ENCODE peak calls at places on chromosomes 16 and 17, in eight cellular contexts. H is activated CD8-positive, alpha-beta T cell treated with anti-CD3 and anti-CD28 coated beads, Interleukin-2, amount 10 ng/mL, durations not matched to agents 7 days and 5 days; E is stromal cell of bone marrow; F is GM04503; V is WTC11; A is breast epithelium; U is HCEC 1CT; Q is left cardiac atrium. C is an unnamed sample.

GRCh38 chr17:48547839-48548686 is 3.2 kb upstream of the HOXB2 start:
- DNase-seq in V (no peak), A (no peak), U (peak), E (no peak), F (no peak), Q (no peak), H (peak), C (no peak)

GRCh38 chr16:23830276-23830675 is 5.5 kb upstream of the PRKCB start:
- DNase-seq in E (no peak), V (no peak), U (no peak), F (no peak), H (no peak), A (no peak), Q (no peak), C (no peak)

GRCh38 chr17:70390059-70390458 is 220.7 kb downstream of the KCNJ2 start:
- DNase-seq in H (no peak), A (no peak), F (no peak), E (no peak), V (no peak), U (no peak), Q (no peak), C (no peak)

GRCh38 chr17:51427259-51428255 is 167.2 kb downstream of the UTP18 start:
- DNase-seq in H (peak), E (no peak), U (no peak), F (no peak), Q (peak), A (no peak), V (no peak), C (no peak)

GRCh38 chr16:73217654-73218053 is 169.7 kb upstream of the ZFHX3 start:
- DNase-seq in Q (no peak), E (no peak), U (no peak), H (no peak), A (no peak), V (no peak), F (no peak), C (no peak)

GRCh38 chr16:814974-815373 is 14.4 kb upstream of the GNG13 start:
- DNase-seq in V (no peak), Q (no peak), F (no peak), H (no peak), A (no peak), E (peak), U (peak), C (no peak)

GRCh38 chr16:83420206-83420760 is 387.5 kb upstream of the HSBP1 start:
- DNase-seq in Q (no peak), V (no peak), E (peak), H (no peak), A (no peak), F (no peak), U (peak), C (peak)

GRCh38 chr17:74736423-74737298 is at the start of gene RAB37:
- DNase-seq in Q (peak), H (peak), A (no peak), E (no peak), V (peak), F (no peak), U (no peak), C (no peak)

GRCh38 chr17:15463363-15463762 is 4.1 kb downstream of the CDRT4 start:
- DNase-seq in U (peak), A (no peak), V (peak), E (peak), F (peak), Q (peak), H (no peak), C (peak)

GRCh38 chr17:53655591-53655990 is 167.1 kb upstream of the KIF2B start:
- DNase-seq in A (no peak), Q (no peak), U (peak), F (peak), H (no peak), V (no peak), E (no peak), C (no peak)

GRCh38 chr16:79997257-79997656 is 396.7 kb upstream of the MAF start:
- DNase-seq in F (no peak), U (no peak), E (no peak), H (no peak), A (no peak), V (peak), Q (no peak), C (no peak)

GRCh38 chr17:78538033-78538776 is 39.0 kb downstream of the DNAH17 start:
- DNase-seq in A (no peak), Q (no peak), H (no peak), V (no peak), E (no peak), F (no peak), U (no peak), C (peak)

GRCh38 chr16:20792216-20792615 is 14.1 kb downstream of the ERI2 start:
- DNase-seq in Q (no peak), U (peak), E (no peak), F (no peak), V (no peak), A (no peak), H (no peak), C (no peak)

GRCh38 chr16:1614226-1615102 is 2.3 kb downstream of the CRAMP1 start:
- DNase-seq in H (peak), U (peak), Q (peak), A (no peak), F (no peak), E (no peak), V (peak), C (peak)

GRCh38 chr16:11852092-11852809 is 909 bp upstream of the RSL1D1 start:
- DNase-seq in U (no peak), E (no peak), A (no peak), V (no peak), H (no peak), F (no peak), Q (no peak), C (peak)

GRCh38 chr17:49708515-49709161 is 874 bp upstream of the SLC35B1 start:
- DNase-seq in H (no peak), V (no peak), Q (peak), F (no peak), U (peak), A (no peak), E (no peak), C (peak)

GRCh38 chr16:67966549-67967182 is 1.8 kb downstream of the SLC12A4 start:
- DNase-seq in H (no peak), A (no peak), E (no peak), Q (peak), V (peak), F (peak), U (no peak), C (no peak)

GRCh38 chr17:61701978-61702377 is 111.0 kb upstream of the NACA2 start:
- DNase-seq in Q (no peak), F (no peak), E (no peak), U (no peak), A (no peak), V (no peak), H (no peak), C (no peak)

GRCh38 chr17:37797206-37797605 is 52.3 kb upstream of the HNF1B start:
- DNase-seq in V (no peak), A (no peak), Q (no peak), H (no peak), E (no peak), U (no peak), F (peak), C (no peak)

GRCh38 chr17:75039238-75039637 is 7.5 kb downstream of the ATP5PD start:
- DNase-seq in Q (no peak), H (no peak), V (no peak), E (no peak), U (no peak), F (no peak), A (no peak), C (no peak)

GRCh38 chr17:77772899-77773358 is 185.6 kb upstream of the TNRC6C start:
- DNase-seq in E (no peak), U (no peak), H (no peak), A (no peak), V (no peak), Q (no peak), F (no peak), C (no peak)

GRCh38 chr16:86630471-86630870 is 52.1 kb downstream of the FOXL1 start:
- DNase-seq in U (no peak), H (no peak), E (no peak), V (no peak), Q (no peak), F (no peak), A (no peak), C (peak)

GRCh38 chr17:4354862-4355514 is 11.5 kb downstream of the UBE2G1 start:
- DNase-seq in F (no peak), H (no peak), E (no peak), A (no peak), U (no peak), Q (no peak), V (no peak), C (peak)

GRCh38 chr16:16191493-16192167 is 31.7 kb downstream of the ABCC6 start:
- DNase-seq in H (no peak), A (no peak), U (no peak), F (no peak), E (no peak), V (no peak), Q (no peak), C (no peak)

GRCh38 chr16:17744903-17745581 is 274.3 kb upstream of the XYLT1 start:
- DNase-seq in A (no peak), Q (no peak), V (peak), H (no peak), F (no peak), E (no peak), U (no peak), C (no peak)

GRCh38 chr17:80192268-80192667 is 22.4 kb downstream of the CARD14 start:
- DNase-seq in U (no peak), E (no peak), F (no peak), V (no peak), A (no peak), Q (no peak), H (no peak), C (no peak)

GRCh38 chr16:57113042-57113453 is 20.7 kb downstream of the CPNE2 start:
- DNase-seq in V (no peak), U (no peak), F (no peak), E (peak), A (no peak), H (no peak), Q (no peak), C (no peak)

GRCh38 chr16:70381604-70382342 is 35.1 kb downstream of the DDX19A start:
- DNase-seq in U (no peak), V (no peak), A (no peak), F (no peak), H (no peak), E (no peak), Q (no peak), C (no peak)